ENCODE peak calls at places on chromosomes 7 and 10, in seven cellular contexts. One of them, this sample, is unnamed.

GRCh38 chr7:41003031-41003925 is 699.6 kb downstream of the INHBA start:
- DNase-seq in spleen: no peak
- DNase-seq in H1: peak; percentile 68
- DNase-seq in neural progenitor cell: peak; percentile 67
- DNase-seq in A549: no peak
- DNase-seq in upper lobe of right lung: peak; percentile 68
- DNase-seq in HCT116: peak; percentile 54
- DNase-seq in this sample: peak; percentile 30

GRCh38 chr10:95423327-95424005 is 132.7 kb upstream of the PDLIM1 start:
- DNase-seq in spleen: no peak
- DNase-seq in H1: no peak
- DNase-seq in neural progenitor cell: no peak
- DNase-seq in A549: no peak
- DNase-seq in upper lobe of right lung: no peak
- DNase-seq in HCT116: no peak
- DNase-seq in this sample: no peak

GRCh38 chr7:730501-731439 is 3.7 kb upstream of the PRKAR1B start:
- DNase-seq in spleen: peak; percentile 65
- DNase-seq in H1: no peak
- DNase-seq in neural progenitor cell: no peak
- DNase-seq in A549: no peak
- DNase-seq in upper lobe of right lung: peak; percentile 59
- DNase-seq in HCT116: no peak
- DNase-seq in this sample: no peak

GRCh38 chr10:129553928-129554327 is 86.9 kb downstream of the MGMT start:
- DNase-seq in spleen: no peak
- DNase-seq in H1: no peak
- DNase-seq in neural progenitor cell: no peak
- DNase-seq in A549: no peak
- DNase-seq in upper lobe of right lung: no peak
- DNase-seq in HCT116: no peak
- DNase-seq in this sample: no peak

GRCh38 chr10:3687510-3688081 is 97.4 kb downstream of the KLF6 start:
- DNase-seq in spleen: no peak
- DNase-seq in H1: no peak
- DNase-seq in neural progenitor cell: no peak
- DNase-seq in A549: no peak
- DNase-seq in upper lobe of right lung: no peak
- DNase-seq in HCT116: no peak
- DNase-seq in this sample: no peak

GRCh38 chr10:69146756-69147155 is 22.8 kb downstream of the VPS26A start:
- DNase-seq in spleen: no peak
- DNase-seq in H1: no peak
- DNase-seq in neural progenitor cell: no peak
- DNase-seq in A549: no peak
- DNase-seq in upper lobe of right lung: no peak
- DNase-seq in HCT116: no peak
- DNase-seq in this sample: no peak

GRCh38 chr7:98394377-98394836 is 6.5 kb downstream of the BAIAP2L1 start:
- DNase-seq in spleen: no peak
- DNase-seq in H1: no peak
- DNase-seq in neural progenitor cell: no peak
- DNase-seq in A549: no peak
- DNase-seq in upper lobe of right lung: no peak
- DNase-seq in HCT116: peak; percentile 34
- DNase-seq in this sample: no peak

GRCh38 chr7:157271315-157271990 is 65.4 kb upstream of the DNAJB6 start:
- DNase-seq in spleen: no peak
- DNase-seq in H1: no peak
- DNase-seq in neural progenitor cell: no peak
- DNase-seq in A549: no peak
- DNase-seq in upper lobe of right lung: peak; percentile 56
- DNase-seq in HCT116: no peak
- DNase-seq in this sample: no peak

GRCh38 chr7:47587976-47588375 is 6.1 kb upstream of the TNS3 start:
- DNase-seq in spleen: no peak
- DNase-seq in H1: no peak
- DNase-seq in neural progenitor cell: no peak
- DNase-seq in A549: no peak
- DNase-seq in upper lobe of right lung: no peak
- DNase-seq in HCT116: no peak
- DNase-seq in this sample: no peak

GRCh38 chr10:122727426-122727825 is 27.8 kb upstream of the C10orf120 start:
- DNase-seq in spleen: no peak
- DNase-seq in H1: no peak
- DNase-seq in neural progenitor cell: no peak
- DNase-seq in A549: no peak
- DNase-seq in upper lobe of right lung: no peak
- DNase-seq in HCT116: no peak
- DNase-seq in this sample: no peak

GRCh38 chr7:43592321-43592720 is 9.4 kb downstream of the STK17A start:
- DNase-seq in spleen: no peak
- DNase-seq in H1: no peak
- DNase-seq in neural progenitor cell: no peak
- DNase-seq in A549: no peak
- DNase-seq in upper lobe of right lung: no peak
- DNase-seq in HCT116: no peak
- DNase-seq in this sample: no peak

DNA sequence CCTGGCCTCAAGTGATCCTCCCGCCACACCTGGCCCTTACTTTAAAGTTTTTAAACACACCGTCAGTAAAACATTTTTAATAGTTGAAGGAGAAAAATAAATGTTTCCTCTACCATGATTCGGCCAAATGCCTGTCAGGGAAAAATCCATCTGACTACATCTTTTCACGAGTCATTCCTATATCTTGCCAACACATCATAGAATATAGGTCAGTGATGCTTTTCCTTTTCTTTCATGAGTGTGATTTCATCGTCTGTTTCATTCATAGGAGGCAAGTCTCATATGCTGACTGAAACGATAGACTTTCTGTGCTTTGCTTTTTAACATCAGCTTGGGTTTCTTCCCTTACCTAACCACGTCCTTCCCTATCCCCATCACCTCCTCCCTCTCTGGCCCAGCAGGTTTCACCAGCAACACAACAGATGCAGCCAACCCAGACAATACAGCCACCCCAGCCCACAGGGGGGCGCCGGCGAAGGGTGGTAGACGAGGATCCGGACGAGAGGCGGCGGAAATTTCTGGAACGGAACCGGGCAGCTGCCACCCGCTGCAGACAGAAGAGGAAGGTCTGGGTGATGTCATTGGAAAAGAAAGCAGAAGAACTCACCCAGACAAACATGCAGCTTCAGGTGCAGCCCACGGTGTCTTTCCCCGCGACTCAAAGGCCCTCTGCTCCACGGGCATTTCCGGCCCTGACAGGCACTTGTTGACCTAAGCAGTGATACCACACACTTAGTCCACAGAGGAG is 149.2 kb downstream of the TRIL start:
- DNase-seq in spleen: peak; percentile 81
- DNase-seq in H1: no peak
- DNase-seq in neural progenitor cell: no peak
- DNase-seq in A549: no peak
- DNase-seq in upper lobe of right lung: peak; percentile 66
- DNase-seq in HCT116: no peak
- DNase-seq in this sample: no peak
- TF ChIP-seq CTCF in spleen: no peak
- TF ChIP-seq CTCF in H1: peak; percentile 52
- TF ChIP-seq CTCF in neural progenitor cell: peak; percentile 6
- TF ChIP-seq CTCF in A549: no peak
- TF ChIP-seq CTCF in upper lobe of right lung: no peak
- TF ChIP-seq CTCF in HCT116: peak; percentile 26
- TF ChIP-seq CTCF in this sample: no peak

DNA sequence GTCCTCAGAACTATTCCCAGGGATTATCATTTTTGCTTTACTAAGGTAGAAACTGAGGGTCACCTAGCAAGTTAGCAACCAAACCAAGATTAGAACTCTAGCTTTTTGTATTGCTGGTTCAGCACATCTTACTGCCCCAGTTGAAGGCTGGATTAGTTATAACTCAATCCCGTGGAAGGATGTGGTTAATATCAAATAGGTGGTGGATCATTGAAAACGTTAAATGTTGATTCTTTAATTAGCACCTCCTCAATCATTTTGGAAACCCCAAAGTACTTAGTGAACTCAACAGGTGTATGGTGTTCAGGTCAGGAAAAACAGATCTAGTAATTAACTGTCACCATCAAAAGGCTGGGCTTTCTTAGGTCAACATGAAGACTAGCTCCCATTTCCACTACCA is 152.4 kb downstream of the ARID5B start:
- DNase-seq in spleen: no peak
- DNase-seq in H1: no peak
- DNase-seq in neural progenitor cell: no peak
- DNase-seq in A549: no peak
- DNase-seq in upper lobe of right lung: no peak
- DNase-seq in HCT116: no peak
- DNase-seq in this sample: no peak
- H3K4me1 ChIP-seq in spleen: peaks cover 88% of the 10 kb centered on the region
- H3K4me1 ChIP-seq in H1: peaks cover 5% of the 10 kb centered on the region
- H3K4me1 ChIP-seq in neural progenitor cell: peaks cover 11% of the 10 kb centered on the region
- H3K4me1 ChIP-seq in A549: peaks cover 30% of the 10 kb centered on the region
- H3K4me1 ChIP-seq in upper lobe of right lung: peaks cover 47% of the 10 kb centered on the region
- H3K4me1 ChIP-seq in HCT116: no peaks in the 10 kb centered on the region
- H3K4me1 ChIP-seq in this sample: peaks cover 94% of the 10 kb centered on the region

DNA sequence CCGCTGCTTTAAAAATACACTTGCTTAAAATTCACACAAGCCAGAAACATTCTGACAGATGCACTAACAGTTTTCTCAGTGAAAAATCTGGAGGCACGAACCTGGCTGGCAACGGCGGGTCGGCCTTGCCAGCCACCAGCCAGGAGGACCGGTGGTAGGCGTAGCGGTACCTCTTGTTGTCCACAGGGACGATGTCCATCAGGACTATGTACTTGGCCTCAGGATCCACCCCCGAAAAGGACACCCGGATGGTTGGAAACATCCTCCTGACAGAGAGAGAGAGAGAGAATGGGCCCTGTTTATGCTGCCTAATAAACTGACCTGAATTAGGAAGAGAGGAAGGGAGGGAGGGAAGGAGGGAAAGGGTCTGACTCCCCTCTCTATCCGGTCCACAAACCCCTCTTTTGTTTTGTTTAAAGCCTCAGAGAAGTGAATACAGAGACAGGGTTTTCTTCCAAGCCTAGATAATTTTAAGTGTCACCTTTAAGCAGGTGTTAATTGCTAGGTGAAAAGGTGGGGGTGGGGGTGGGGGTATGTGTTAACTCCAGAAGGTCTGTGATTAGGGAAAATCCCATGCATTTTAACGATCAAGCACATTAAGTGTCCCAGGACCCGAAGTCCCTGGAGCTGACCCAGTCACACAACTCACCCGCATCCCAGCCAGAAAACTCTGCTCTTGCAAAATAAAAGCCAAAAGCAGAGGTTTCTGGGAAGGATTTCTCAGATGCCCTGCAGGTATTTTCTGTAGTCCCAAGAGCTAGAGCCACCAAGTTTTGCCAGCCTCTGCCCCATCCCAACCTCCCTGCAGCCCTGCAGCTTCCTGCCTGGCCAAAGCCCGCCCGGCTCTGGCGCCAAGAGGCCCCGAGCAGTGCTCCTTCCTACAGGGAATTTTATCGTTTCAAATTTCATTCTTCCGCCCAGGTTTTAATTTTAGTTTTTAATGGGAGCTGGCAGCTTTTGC is 5.0 kb downstream of the TBX20 start:
- DNase-seq in spleen: no peak
- DNase-seq in H1: no peak
- DNase-seq in neural progenitor cell: no peak
- DNase-seq in A549: no peak
- DNase-seq in upper lobe of right lung: no peak
- DNase-seq in HCT116: no peak
- DNase-seq in this sample: no peak
- H3K4me3 ChIP-seq in spleen: no peak overlapping the region
- H3K4me3 ChIP-seq in H1: peak overlapping the region; percentile 49
- H3K4me3 ChIP-seq in neural progenitor cell: peak overlapping the region; percentile 27
- H3K4me3 ChIP-seq in A549: no peak overlapping the region
- H3K4me3 ChIP-seq in upper lobe of right lung: no peak overlapping the region
- H3K4me3 ChIP-seq in HCT116: no peak overlapping the region
- H3K4me3 ChIP-seq in this sample: peak overlapping the region; percentile 73

GRCh38 chr10:17801507-17801906 is 7.6 kb upstream of the MRC1 start:
- DNase-seq in spleen: no peak
- DNase-seq in H1: no peak
- DNase-seq in neural progenitor cell: no peak
- DNase-seq in A549: no peak
- DNase-seq in upper lobe of right lung: no peak
- DNase-seq in HCT116: no peak
- DNase-seq in this sample: no peak
- TF ChIP-seq CTCF in spleen: no peak
- TF ChIP-seq CTCF in H1: peak; percentile 37
- TF ChIP-seq CTCF in neural progenitor cell: peak; percentile 47
- TF ChIP-seq CTCF in A549: peak; percentile 16
- TF ChIP-seq CTCF in upper lobe of right lung: peak; percentile 10
- TF ChIP-seq CTCF in HCT116: peak; percentile 27
- TF ChIP-seq CTCF in this sample: no peak